ENCODE peak calls at places on chromosome 6, in five cellular contexts. One of them, this sample, is unnamed.

GRCh38 chr6:122622404-122622938 is 12.3 kb downstream of the PKIB start:
- DNase-seq in AG04450: no peak
- DNase-seq in adrenal gland: peak
- DNase-seq in thyroid gland: no peak
- DNase-seq in heart right ventricle: no peak
- DNase-seq in this sample: no peak

GRCh38 chr6:44053760-44054556 is 73.3 kb downstream of the MRPL14 start:
- DNase-seq in heart right ventricle: no peak
- DNase-seq in thyroid gland: no peak
- DNase-seq in AG04450: no peak
- DNase-seq in adrenal gland: no peak
- DNase-seq in this sample: no peak

GRCh38 chr6:142478117-142478516 is 176.3 kb downstream of the ADGRG6 start:
- DNase-seq in AG04450: no peak
- DNase-seq in heart right ventricle: no peak
- DNase-seq in adrenal gland: no peak
- DNase-seq in thyroid gland: no peak
- DNase-seq in this sample: no peak

GRCh38 chr6:127518710-127519468 is at the start of gene MTCL3:
- DNase-seq in AG04450: no peak
- DNase-seq in adrenal gland: peak
- DNase-seq in thyroid gland: peak
- DNase-seq in heart right ventricle: peak
- DNase-seq in this sample: no peak

GRCh38 chr6:79077680-79078056 is 386 bp downstream of the PHIP start:
- DNase-seq in adrenal gland: no peak
- DNase-seq in AG04450: no peak
- DNase-seq in heart right ventricle: no peak
- DNase-seq in thyroid gland: peak
- DNase-seq in this sample: no peak

GRCh38 chr6:28335564-28336283 is at the start of gene ZSCAN31:
- DNase-seq in AG04450: peak
- DNase-seq in adrenal gland: peak
- DNase-seq in thyroid gland: peak
- DNase-seq in heart right ventricle: peak
- DNase-seq in this sample: peak

GRCh38 chr6:31791324-31792089 is 4.0 kb downstream of the VARS1 start:
- DNase-seq in heart right ventricle: peak
- DNase-seq in thyroid gland: peak
- DNase-seq in AG04450: no peak
- DNase-seq in adrenal gland: no peak
- DNase-seq in this sample: peak

GRCh38 chr6:5090603-5091002 is 5.5 kb downstream of the PPP1R3G start:
- DNase-seq in heart right ventricle: no peak
- DNase-seq in AG04450: no peak
- DNase-seq in adrenal gland: no peak
- DNase-seq in thyroid gland: no peak
- DNase-seq in this sample: no peak

GRCh38 chr6:136921936-136922679 is at the start of gene SLC35D3:
- DNase-seq in adrenal gland: peak
- DNase-seq in thyroid gland: no peak
- DNase-seq in AG04450: no peak
- DNase-seq in heart right ventricle: no peak
- DNase-seq in this sample: no peak
- H3K27ac ChIP-seq in adrenal gland: peak
- H3K27ac ChIP-seq in thyroid gland: no peak
- H3K27ac ChIP-seq in AG04450: no peak
- H3K27ac ChIP-seq in heart right ventricle: no peak
- H3K27ac ChIP-seq in this sample: no peak

GRCh38 chr6:118263929-118264486 is 284.1 kb upstream of the PLN start:
- DNase-seq in heart right ventricle: no peak
- DNase-seq in AG04450: no peak
- DNase-seq in thyroid gland: peak
- DNase-seq in adrenal gland: peak
- DNase-seq in this sample: no peak
- TF ChIP-seq CTCF in heart right ventricle: peak
- TF ChIP-seq CTCF in AG04450: peak
- TF ChIP-seq CTCF in thyroid gland: no peak
- TF ChIP-seq CTCF in adrenal gland: peak
- TF ChIP-seq CTCF in this sample: peak

GRCh38 chr6:95094751-95095150 is 482.6 kb upstream of the MANEA start:
- DNase-seq in AG04450: peak
- DNase-seq in thyroid gland: no peak
- DNase-seq in adrenal gland: no peak
- DNase-seq in heart right ventricle: no peak
- DNase-seq in this sample: no peak

GRCh38 chr6:95095855-95096254 is 481.5 kb upstream of the MANEA start:
- DNase-seq in thyroid gland: no peak
- DNase-seq in AG04450: no peak
- DNase-seq in adrenal gland: no peak
- DNase-seq in heart right ventricle: no peak
- DNase-seq in this sample: no peak

GRCh38 chr6:95093154-95093553 is 484.2 kb upstream of the MANEA start:
- DNase-seq in thyroid gland: no peak
- DNase-seq in adrenal gland: no peak
- DNase-seq in AG04450: no peak
- DNase-seq in heart right ventricle: no peak
- DNase-seq in this sample: no peak

GRCh38 chr6:95091823-95092436 is 485.4 kb upstream of the MANEA start:
- DNase-seq in thyroid gland: no peak
- DNase-seq in heart right ventricle: no peak
- DNase-seq in adrenal gland: no peak
- DNase-seq in AG04450: peak
- DNase-seq in this sample: no peak

GRCh38 chr6:95095271-95095670 is 482.1 kb upstream of the MANEA start:
- DNase-seq in adrenal gland: no peak
- DNase-seq in thyroid gland: no peak
- DNase-seq in heart right ventricle: no peak
- DNase-seq in AG04450: no peak
- DNase-seq in this sample: no peak
- H3K27ac ChIP-seq in adrenal gland: no peak
- H3K27ac ChIP-seq in thyroid gland: no peak
- H3K27ac ChIP-seq in heart right ventricle: no peak
- H3K27ac ChIP-seq in AG04450: no peak
- H3K27ac ChIP-seq in this sample: no peak

GRCh38 chr6:21587182-21587924 is 6.2 kb upstream of the SOX4 start:
- DNase-seq in heart right ventricle: peak
- DNase-seq in adrenal gland: peak
- DNase-seq in AG04450: no peak
- DNase-seq in thyroid gland: peak
- DNase-seq in this sample: peak
- TF ChIP-seq CTCF in heart right ventricle: no peak
- TF ChIP-seq CTCF in adrenal gland: no peak
- TF ChIP-seq CTCF in AG04450: peak
- TF ChIP-seq CTCF in thyroid gland: no peak
- TF ChIP-seq CTCF in this sample: peak

This sample was measured in uterus.